ENCODE peak calls at places on chromosomes 4 and X, in eight cellular contexts. M is astrocyte of the spinal cord, C is B cell, Z is esophagus muscularis mucosa, O is spleen, J is foreskin fibroblast, R is fibroblast of pulmonary artery, L is uterus. A is an unnamed sample.

GRCh38 chr4:102537280-102537679 is 36.1 kb downstream of the NFKB1 start:
- DNase-seq in M (peak), C (no peak), Z (no peak), O (no peak), J (no peak), R (no peak), L (no peak), A (no peak)

GRCh38 chr4:92317047-92317446 is 13.3 kb downstream of the GRID2 start:
- DNase-seq in M (no peak), C (no peak), Z (no peak), O (no peak), J (no peak), R (no peak), L (no peak), A (no peak)

GRCh38 chrX:68723491-68724155 is 76.2 kb downstream of the STARD8 start:
- DNase-seq in M (no peak), C (no peak), Z (no peak), O (peak), J (no peak), R (no peak), L (no peak), A (no peak)

GRCh38 chr4:114417214-114417613 is 181.4 kb upstream of the UGT8 start:
- DNase-seq in M (no peak), C (peak), Z (no peak), O (no peak), J (no peak), R (no peak), L (no peak), A (no peak)

GRCh38 chr4:26879805-26880204 is 19.2 kb downstream of the STIM2 start:
- DNase-seq in M (no peak), C (no peak), Z (no peak), O (no peak), J (no peak), R (no peak), L (no peak), A (no peak)

GRCh38 chr4:110163327-110164070 is 34.9 kb downstream of the ELOVL6 start:
- DNase-seq in M (peak), C (no peak), Z (no peak), O (no peak), J (peak), R (peak), L (no peak), A (no peak)

GRCh38 chr4:76822294-76822693 is 75.7 kb downstream of the SOWAHB start:
- DNase-seq in M (no peak), C (no peak), Z (no peak), O (no peak), J (no peak), R (no peak), L (peak), A (no peak)

GRCh38 chrX:115892056-115892708 is 278.4 kb upstream of the AGTR2 start:
- DNase-seq in M (no peak), C (no peak), Z (no peak), O (no peak), J (no peak), R (no peak), L (no peak), A (no peak)

GRCh38 chr4:18593297-18594002 is 571.9 kb upstream of the LCORL start:
- DNase-seq in M (peak), C (peak), Z (no peak), O (no peak), J (peak), R (peak), L (peak), A (peak)
- TF ChIP-seq CTCF in M (peak), C (peak), Z (peak), O (peak), J (peak), R (peak), L (peak), A (peak)

GRCh38 chrX:149877157-149877556 is 3.8 kb upstream of the MAGEA8 start:
- DNase-seq in M (no peak), C (no peak), Z (no peak), O (no peak), J (no peak), R (no peak), L (no peak), A (no peak)

GRCh38 chrX:149870840-149871239 is 10.1 kb upstream of the MAGEA8 start:
- DNase-seq in M (no peak), C (no peak), Z (no peak), O (no peak), J (no peak), R (no peak), L (no peak), A (no peak)

GRCh38 chrX:149867488-149867887 is 13.5 kb upstream of the MAGEA8 start:
- DNase-seq in M (no peak), C (no peak), Z (no peak), O (no peak), J (no peak), R (no peak), L (no peak), A (no peak)

GRCh38 chrX:149871433-149871832 is 9.6 kb upstream of the MAGEA8 start:
- DNase-seq in M (no peak), C (no peak), Z (no peak), O (no peak), J (no peak), R (no peak), L (no peak), A (no peak)

DNA sequence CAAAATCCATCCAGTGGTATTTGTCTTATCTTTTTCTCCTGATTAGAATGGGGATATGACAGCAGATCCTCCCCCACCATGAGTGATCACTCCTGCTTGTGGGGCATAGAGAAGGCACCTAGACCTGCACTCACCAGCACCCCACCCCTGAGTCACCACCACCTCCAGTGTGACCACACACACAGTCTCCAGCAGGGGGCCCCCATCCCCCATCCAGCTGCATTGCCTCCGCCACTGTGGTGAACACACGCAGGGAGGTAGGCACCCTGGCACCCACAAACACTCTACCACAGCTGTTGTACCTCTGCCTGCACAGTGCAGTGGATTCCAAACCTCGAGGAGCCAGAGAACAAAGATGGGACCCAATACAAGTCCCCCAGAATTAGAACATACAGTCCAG is 9.0 kb upstream of the MAGEA8 start:
- DNase-seq in M (no peak), C (peak), Z (no peak), O (peak), J (no peak), R (peak), L (no peak), A (peak)
- TF ChIP-seq CTCF in M (peak), C (peak), Z (no peak), O (peak), J (no peak), R (peak), L (no peak), A (peak)

GRCh38 chrX:36266155-36266554 is 346.6 kb downstream of the CFAP47 start:
- DNase-seq in M (no peak), C (no peak), Z (no peak), O (no peak), J (no peak), R (no peak), L (no peak), A (no peak)
- TF ChIP-seq CTCF in M (no peak), C (no peak), Z (no peak), O (no peak), J (no peak), R (no peak), L (no peak), A (no peak)

DNA sequence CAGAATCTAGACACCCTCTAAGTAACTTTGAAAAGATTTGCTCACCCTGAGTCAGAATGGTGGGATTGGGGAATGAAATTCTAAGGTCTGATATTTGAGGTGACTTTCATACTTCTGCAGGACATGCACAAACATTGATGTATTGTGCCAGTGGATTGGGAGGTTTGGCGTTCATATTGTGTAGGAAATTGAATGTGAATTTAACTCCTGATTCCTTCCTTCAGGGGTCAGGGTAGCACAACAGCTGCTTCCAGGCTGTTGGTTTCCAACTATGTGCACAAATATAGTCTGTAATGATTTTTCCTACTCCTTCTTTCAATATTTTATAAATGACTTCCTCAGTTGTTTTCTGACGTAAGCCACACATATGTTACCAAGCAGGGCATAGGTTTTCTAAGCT is 3.1 kb downstream of the IL1RAPL1 start:
- DNase-seq in M (no peak), C (no peak), Z (no peak), O (no peak), J (no peak), R (peak), L (no peak), A (no peak)
- TF ChIP-seq CTCF in M (peak), C (no peak), Z (no peak), O (no peak), J (no peak), R (peak), L (no peak), A (no peak)

DNA sequence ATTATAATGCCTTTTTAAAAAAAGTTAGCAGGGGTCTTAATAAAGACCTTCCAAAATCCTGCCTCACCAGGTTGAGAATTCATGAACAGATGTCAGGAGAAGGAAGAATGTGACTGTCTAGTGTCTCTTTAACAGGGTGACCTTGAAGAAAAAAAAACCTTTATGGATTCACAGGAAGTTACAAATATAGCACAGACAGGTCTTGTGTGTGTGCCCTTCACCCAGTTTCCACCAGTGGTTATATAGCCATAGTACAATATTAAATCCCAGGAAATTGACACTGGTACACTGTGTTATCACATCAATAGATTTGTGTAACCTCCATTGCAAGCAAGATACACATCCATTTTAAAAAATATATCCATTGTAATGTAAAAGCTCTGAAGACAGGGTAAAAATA is 43.7 kb downstream of the HADH start:
- DNase-seq in M (no peak), C (no peak), Z (no peak), O (no peak), J (no peak), R (no peak), L (no peak), A (no peak)
- TF ChIP-seq CTCF in M (no peak), C (no peak), Z (no peak), O (no peak), J (no peak), R (no peak), L (no peak), A (no peak)

GRCh38 chr4:7150083-7150635 is 42.2 kb upstream of the SORCS2 start:
- DNase-seq in M (peak), C (no peak), Z (no peak), O (no peak), J (no peak), R (no peak), L (no peak), A (no peak)

GRCh38 chr4:7154351-7154981 is 37.9 kb upstream of the SORCS2 start:
- DNase-seq in M (no peak), C (no peak), Z (no peak), O (peak), J (no peak), R (no peak), L (no peak), A (no peak)

GRCh38 chr4:7148337-7148736 is 44.0 kb upstream of the SORCS2 start:
- DNase-seq in M (no peak), C (no peak), Z (no peak), O (no peak), J (no peak), R (no peak), L (no peak), A (no peak)

GRCh38 chr4:7153711-7154110 is 38.6 kb upstream of the SORCS2 start:
- DNase-seq in M (no peak), C (no peak), Z (no peak), O (peak), J (no peak), R (no peak), L (no peak), A (no peak)

GRCh38 chr4:7151668-7152227 is 40.6 kb upstream of the SORCS2 start:
- DNase-seq in M (no peak), C (no peak), Z (no peak), O (no peak), J (peak), R (no peak), L (no peak), A (no peak)
- TF ChIP-seq CTCF in M (no peak), C (no peak), Z (no peak), O (no peak), J (peak), R (peak), L (no peak), A (no peak)

DNA sequence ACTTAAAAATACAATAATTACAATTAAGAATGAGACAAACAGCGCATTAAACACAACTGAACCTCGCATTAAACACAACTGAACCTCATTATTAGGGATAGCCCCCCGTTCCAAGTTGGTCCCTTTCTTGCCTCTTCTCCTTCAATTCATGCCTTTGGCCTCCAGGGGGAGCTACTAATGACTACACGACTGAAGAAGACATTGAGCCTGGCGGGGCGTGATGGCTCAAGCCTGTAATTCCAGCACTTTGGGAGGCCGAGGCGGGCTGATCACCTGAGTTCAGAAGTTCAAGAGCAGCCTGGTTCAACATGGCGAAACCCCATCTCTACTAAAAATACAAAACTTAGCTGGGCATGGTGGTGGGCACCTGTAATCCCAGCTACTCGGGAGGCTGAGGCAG is 56.4 kb upstream of the NWD2 start:
- DNase-seq in M (no peak), C (no peak), Z (no peak), O (no peak), J (no peak), R (no peak), L (no peak), A (no peak)
- TF ChIP-seq CTCF in M (no peak), C (no peak), Z (no peak), O (no peak), J (no peak), R (no peak), L (no peak), A (peak)

DNA sequence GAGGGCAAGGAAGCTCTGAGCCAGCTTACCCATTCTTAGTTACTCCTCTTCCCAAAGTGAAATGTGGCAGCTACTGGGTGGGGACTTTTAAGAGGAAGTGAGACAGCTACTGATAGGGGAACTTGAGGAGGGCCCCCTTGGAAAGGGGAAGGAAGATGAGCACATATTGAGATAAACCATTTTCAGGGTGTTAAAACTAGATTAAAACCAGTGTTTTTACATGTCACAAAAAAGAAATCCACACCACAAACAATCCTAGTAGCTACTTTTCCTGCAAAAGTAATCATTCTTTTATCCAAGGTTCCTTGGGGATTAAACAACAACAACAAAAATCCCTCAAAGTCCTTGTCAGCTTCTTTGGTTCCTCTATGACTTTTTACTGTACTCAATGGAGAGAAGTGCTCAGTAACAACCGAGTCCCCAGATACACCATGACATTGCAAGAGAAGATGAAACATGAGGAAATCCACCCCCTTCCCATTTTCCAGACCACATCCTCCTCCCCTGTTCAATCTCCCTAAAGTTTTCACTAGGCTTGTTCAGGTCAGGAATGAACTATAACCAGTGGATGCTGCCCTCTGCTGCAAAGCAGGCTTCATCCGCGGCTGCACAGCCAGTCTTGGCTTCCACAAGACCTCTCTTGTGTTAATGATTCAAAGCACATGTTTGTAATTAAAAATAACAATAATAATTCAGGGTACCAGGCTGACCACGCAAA is 113.5 kb upstream of the TMEM164 start:
- DNase-seq in M (peak), C (peak), Z (no peak), O (no peak), J (no peak), R (peak), L (no peak), A (peak)
- TF ChIP-seq CTCF in M (peak), C (no peak), Z (no peak), O (no peak), J (peak), R (peak), L (no peak), A (no peak)

GRCh38 chr4:184765473-184766346 is 31.8 kb upstream of the CENPU start:
- DNase-seq in M (no peak), C (no peak), Z (no peak), O (no peak), J (no peak), R (no peak), L (no peak), A (no peak)
- TF ChIP-seq CTCF in M (no peak), C (no peak), Z (no peak), O (no peak), J (no peak), R (no peak), L (no peak), A (no peak)

A was measured in endothelial cell.